ENCODE peak calls at places on chromosomes 16 and 17, in seven cellular contexts. One of them, this sample, is unnamed.

GRCh38 chr16:53501216-53501859 is 1.7 kb downstream of the AKTIP start:
- DNase-seq in neural progenitor cell: no peak
- DNase-seq in hippocampal formation: no peak
- DNase-seq in H4: no peak
- DNase-seq in stimulated activated CD4-positive, alpha-beta T cell treated with anti-CD3 and anti-CD28 coated beads, Interleukin-1b, Interleukin-23, amount 100 ng/mL, for 24 hours: no peak
- DNase-seq in epithelial cell of prostate: no peak
- DNase-seq in AML-193: no peak
- DNase-seq in this sample: peak

GRCh38 chr17:71975331-71975801 is 145.5 kb upstream of the SOX9 start:
- DNase-seq in H4: peak
- DNase-seq in AML-193: no peak
- DNase-seq in epithelial cell of prostate: no peak
- DNase-seq in hippocampal formation: no peak
- DNase-seq in neural progenitor cell: peak
- DNase-seq in stimulated activated CD4-positive, alpha-beta T cell treated with anti-CD3 and anti-CD28 coated beads, Interleukin-1b, Interleukin-23, amount 100 ng/mL, for 24 hours: no peak
- DNase-seq in this sample: peak

GRCh38 chr17:42883802-42884553 is 16.6 kb upstream of the G6PC1 start:
- DNase-seq in AML-193: no peak
- DNase-seq in H4: no peak
- DNase-seq in stimulated activated CD4-positive, alpha-beta T cell treated with anti-CD3 and anti-CD28 coated beads, Interleukin-1b, Interleukin-23, amount 100 ng/mL, for 24 hours: no peak
- DNase-seq in hippocampal formation: no peak
- DNase-seq in neural progenitor cell: no peak
- DNase-seq in epithelial cell of prostate: no peak
- DNase-seq in this sample: no peak

GRCh38 chr16:71878911-71879310 is 5.1 kb downstream of the ZNF821 start:
- DNase-seq in AML-193: no peak
- DNase-seq in hippocampal formation: no peak
- DNase-seq in stimulated activated CD4-positive, alpha-beta T cell treated with anti-CD3 and anti-CD28 coated beads, Interleukin-1b, Interleukin-23, amount 100 ng/mL, for 24 hours: no peak
- DNase-seq in H4: no peak
- DNase-seq in neural progenitor cell: no peak
- DNase-seq in epithelial cell of prostate: no peak
- DNase-seq in this sample: no peak

GRCh38 chr16:80915079-80915450 is 91.6 kb downstream of the CMC2 start:
- DNase-seq in epithelial cell of prostate: no peak
- DNase-seq in AML-193: no peak
- DNase-seq in stimulated activated CD4-positive, alpha-beta T cell treated with anti-CD3 and anti-CD28 coated beads, Interleukin-1b, Interleukin-23, amount 100 ng/mL, for 24 hours: no peak
- DNase-seq in hippocampal formation: no peak
- DNase-seq in H4: no peak
- DNase-seq in neural progenitor cell: no peak
- DNase-seq in this sample: no peak

GRCh38 chr17:28524476-28525415 is 18.6 kb downstream of the FOXN1 start:
- DNase-seq in H4: peak
- DNase-seq in neural progenitor cell: no peak
- DNase-seq in epithelial cell of prostate: no peak
- DNase-seq in stimulated activated CD4-positive, alpha-beta T cell treated with anti-CD3 and anti-CD28 coated beads, Interleukin-1b, Interleukin-23, amount 100 ng/mL, for 24 hours: no peak
- DNase-seq in AML-193: no peak
- DNase-seq in hippocampal formation: no peak
- DNase-seq in this sample: no peak

GRCh38 chr17:19242323-19242722 is 5.2 kb downstream of the EPN2 start:
- DNase-seq in hippocampal formation: no peak
- DNase-seq in neural progenitor cell: no peak
- DNase-seq in H4: no peak
- DNase-seq in epithelial cell of prostate: peak
- DNase-seq in stimulated activated CD4-positive, alpha-beta T cell treated with anti-CD3 and anti-CD28 coated beads, Interleukin-1b, Interleukin-23, amount 100 ng/mL, for 24 hours: no peak
- DNase-seq in AML-193: no peak
- DNase-seq in this sample: peak

GRCh38 chr17:29138184-29138955 is 41.8 kb downstream of the MYO18A start:
- DNase-seq in neural progenitor cell: no peak
- DNase-seq in H4: no peak
- DNase-seq in stimulated activated CD4-positive, alpha-beta T cell treated with anti-CD3 and anti-CD28 coated beads, Interleukin-1b, Interleukin-23, amount 100 ng/mL, for 24 hours: peak
- DNase-seq in epithelial cell of prostate: no peak
- DNase-seq in AML-193: peak
- DNase-seq in hippocampal formation: no peak
- DNase-seq in this sample: no peak

GRCh38 chr16:88010971-88011483 is 59.8 kb downstream of the BANP start:
- DNase-seq in neural progenitor cell: no peak
- DNase-seq in epithelial cell of prostate: no peak
- DNase-seq in H4: no peak
- DNase-seq in hippocampal formation: no peak
- DNase-seq in stimulated activated CD4-positive, alpha-beta T cell treated with anti-CD3 and anti-CD28 coated beads, Interleukin-1b, Interleukin-23, amount 100 ng/mL, for 24 hours: no peak
- DNase-seq in AML-193: no peak
- DNase-seq in this sample: no peak